ENCODE peak calls at places on chromosomes 16 and 17, in eight cellular contexts. H, Q, S, Y, G, X, J and L are unnamed samples.

GRCh38 chr16:87060026-87060986 is 256.9 kb downstream of the C16orf95 start:
- DNase-seq in H (no peak), Q (peak), S (no peak), Y (no peak), G (peak), X (no peak), J (no peak), L (no peak)

GRCh38 chr17:46044989-46045388 is 45.9 kb downstream of the STH start:
- DNase-seq in H (no peak), Q (no peak), S (no peak), Y (no peak), G (no peak), X (peak), J (no peak), L (peak)

GRCh38 chr17:42677921-42678781 is 1.4 kb upstream of the PLEKHH3 start:
- DNase-seq in H (peak), Q (peak), S (peak), Y (peak), G (peak), X (peak), J (peak), L (peak)

GRCh38 chr17:28747046-28747691 is 3.4 kb downstream of the TRAF4 start:
- DNase-seq in H (no peak), Q (no peak), S (no peak), Y (no peak), G (no peak), X (no peak), J (no peak), L (peak)

GRCh38 chr17:81599719-81600486 is 37.0 kb downstream of the NPLOC4 start:
- DNase-seq in H (no peak), Q (peak), S (no peak), Y (no peak), G (peak), X (no peak), J (no peak), L (no peak)

GRCh38 chr16:56389554-56389953 is 35.8 kb downstream of the AMFR start:
- DNase-seq in H (no peak), Q (peak), S (no peak), Y (no peak), G (peak), X (no peak), J (no peak), L (no peak)

GRCh38 chr16:77761204-77761603 is 27.2 kb upstream of the VAT1L start:
- DNase-seq in H (no peak), Q (no peak), S (no peak), Y (no peak), G (no peak), X (no peak), J (no peak), L (no peak)

GRCh38 chr16:83513006-83513755 is 294.6 kb upstream of the HSBP1 start:
- DNase-seq in H (no peak), Q (peak), S (no peak), Y (peak), G (peak), X (peak), J (no peak), L (peak)

GRCh38 chr17:72223816-72224215 is 103.0 kb downstream of the SOX9 start:
- DNase-seq in H (no peak), Q (no peak), S (no peak), Y (no peak), G (no peak), X (no peak), J (no peak), L (no peak)

GRCh38 chr17:31492880-31493655 is 101.6 kb downstream of the RAB11FIP4 start:
- DNase-seq in H (peak), Q (no peak), S (no peak), Y (no peak), G (no peak), X (no peak), J (peak), L (no peak)

GRCh38 chr17:50662632-50663225 is 28.0 kb downstream of the ABCC3 start:
- DNase-seq in H (no peak), Q (no peak), S (no peak), Y (no peak), G (no peak), X (no peak), J (no peak), L (no peak)

GRCh38 chr16:2056681-2057407 is 9.1 kb downstream of the TSC2 start:
- DNase-seq in H (no peak), Q (peak), S (peak), Y (no peak), G (no peak), X (no peak), J (no peak), L (peak)

GRCh38 chr16:802914-803750 is 2.6 kb upstream of the GNG13 start:
- DNase-seq in H (no peak), Q (no peak), S (no peak), Y (no peak), G (no peak), X (no peak), J (no peak), L (no peak)

GRCh38 chr17:4854181-4854681 is 21.1 kb downstream of the MINK1 start:
- DNase-seq in H (no peak), Q (peak), S (no peak), Y (no peak), G (peak), X (no peak), J (no peak), L (no peak)

GRCh38 chr16:66107661-66108060 is 258.8 kb upstream of the CDH5 start:
- DNase-seq in H (no peak), Q (peak), S (no peak), Y (no peak), G (peak), X (peak), J (no peak), L (no peak)

GRCh38 chr17:62705781-62706597 is 78.5 kb downstream of the MRC2 start:
- DNase-seq in H (no peak), Q (peak), S (no peak), Y (no peak), G (no peak), X (peak), J (no peak), L (peak)

GRCh38 chr17:76493505-76494167 is 7.6 kb downstream of the RHBDF2 start:
- DNase-seq in H (peak), Q (no peak), S (no peak), Y (no peak), G (no peak), X (no peak), J (peak), L (no peak)

GRCh38 chr16:4947722-4948503 is 10.2 kb upstream of the SEC14L5 start:
- DNase-seq in H (no peak), Q (no peak), S (no peak), Y (no peak), G (no peak), X (no peak), J (no peak), L (no peak)

GRCh38 chr17:81494984-81495383 is 17.6 kb downstream of the ACTG1 start:
- DNase-seq in H (no peak), Q (no peak), S (no peak), Y (no peak), G (no peak), X (no peak), J (no peak), L (peak)

GRCh38 chr16:56506941-56507340 is 12.9 kb downstream of the BBS2 start:
- DNase-seq in H (no peak), Q (peak), S (no peak), Y (no peak), G (peak), X (peak), J (no peak), L (peak)